ENCODE peak calls at places on chromosomes 16 and 17, in seven cellular contexts. C, F, A, L, G, M and W are unnamed samples.
A peak's percentile ranks its signal among the peaks of the same experiment; 100 is the strongest.

GRCh38 chr16:88063201-88063773 is 112.1 kb downstream of the BANP start:
- DNase-seq in C (peak; percentile 94), G (no peak), A (no peak), M (no peak), L (peak; percentile 4), F (no peak), W (no peak)

GRCh38 chr17:35896011-35896587 is 15.9 kb upstream of the CCL5 start:
- DNase-seq in C (no peak), F (no peak), M (no peak), G (no peak), L (no peak), A (no peak), W (no peak)

GRCh38 chr17:78710607-78711006 is 71.5 kb downstream of the CYTH1 start:
- DNase-seq in M (no peak), C (no peak), A (no peak), L (no peak), G (no peak), F (no peak), W (no peak)

GRCh38 chr16:69187387-69187890 is 475 bp downstream of the SNTB2 start:
- DNase-seq in M (peak; percentile 76), A (no peak), F (peak; percentile 81), G (peak; percentile 69), C (peak; percentile 73), L (no peak), W (peak; percentile 16)

GRCh38 chr17:64315032-64315490 is 52.0 kb upstream of the TEX2 start:
- DNase-seq in L (no peak), G (no peak), A (no peak), C (peak; percentile 64), M (no peak), F (no peak), W (no peak)

GRCh38 chr16:21001262-21001661 is 100.7 kb downstream of the LYRM1 start:
- DNase-seq in F (peak; percentile 74), A (no peak), M (no peak), C (peak; percentile 35), L (peak; percentile 38), G (peak; percentile 13), W (peak; percentile 13)

GRCh38 chr17:78342438-78343098 is 17.3 kb downstream of the SOCS3 start:
- DNase-seq in C (peak; percentile 97), F (no peak), M (no peak), G (no peak), L (peak; percentile 65), A (peak; percentile 70), W (peak; percentile 90)

GRCh38 chr16:86723699-86724098 is 145.3 kb downstream of the FOXL1 start:
- DNase-seq in M (no peak), G (no peak), A (no peak), L (peak; percentile 21), F (no peak), C (no peak), W (no peak)

GRCh38 chr16:87152221-87152755 is 164.9 kb downstream of the C16orf95 start:
- DNase-seq in G (no peak), M (no peak), L (no peak), F (no peak), C (no peak), A (no peak), W (no peak)

GRCh38 chr16:84526794-84527485 is 22.5 kb upstream of the MEAK7 start:
- DNase-seq in F (no peak), C (peak; percentile 90), G (no peak), L (no peak), M (peak; percentile 44), A (no peak), W (no peak)

GRCh38 chr16:11576427-11577289 is 10.1 kb downstream of the LITAF start:
- DNase-seq in L (no peak), G (peak; percentile 55), M (no peak), C (no peak), F (no peak), A (no peak), W (peak; percentile 13)

GRCh38 chr16:29769507-29769906 is 8.5 kb upstream of the ZG16 start:
- DNase-seq in C (no peak), F (no peak), M (no peak), L (no peak), A (no peak), G (no peak), W (no peak)

GRCh38 chr16:29761882-29762281 is 16.1 kb upstream of the C16orf54 start:
- DNase-seq in A (no peak), G (no peak), L (no peak), M (no peak), C (no peak), F (peak; percentile 66), W (no peak)

GRCh38 chr16:29763326-29763725 is 14.7 kb upstream of the ZG16 start:
- DNase-seq in F (no peak), A (no peak), G (no peak), C (no peak), M (no peak), L (no peak), W (no peak)

GRCh38 chr16:29767062-29767461 is 11.0 kb upstream of the ZG16 start:
- DNase-seq in M (no peak), G (no peak), A (no peak), F (no peak), C (no peak), L (no peak), W (no peak)

DNA sequence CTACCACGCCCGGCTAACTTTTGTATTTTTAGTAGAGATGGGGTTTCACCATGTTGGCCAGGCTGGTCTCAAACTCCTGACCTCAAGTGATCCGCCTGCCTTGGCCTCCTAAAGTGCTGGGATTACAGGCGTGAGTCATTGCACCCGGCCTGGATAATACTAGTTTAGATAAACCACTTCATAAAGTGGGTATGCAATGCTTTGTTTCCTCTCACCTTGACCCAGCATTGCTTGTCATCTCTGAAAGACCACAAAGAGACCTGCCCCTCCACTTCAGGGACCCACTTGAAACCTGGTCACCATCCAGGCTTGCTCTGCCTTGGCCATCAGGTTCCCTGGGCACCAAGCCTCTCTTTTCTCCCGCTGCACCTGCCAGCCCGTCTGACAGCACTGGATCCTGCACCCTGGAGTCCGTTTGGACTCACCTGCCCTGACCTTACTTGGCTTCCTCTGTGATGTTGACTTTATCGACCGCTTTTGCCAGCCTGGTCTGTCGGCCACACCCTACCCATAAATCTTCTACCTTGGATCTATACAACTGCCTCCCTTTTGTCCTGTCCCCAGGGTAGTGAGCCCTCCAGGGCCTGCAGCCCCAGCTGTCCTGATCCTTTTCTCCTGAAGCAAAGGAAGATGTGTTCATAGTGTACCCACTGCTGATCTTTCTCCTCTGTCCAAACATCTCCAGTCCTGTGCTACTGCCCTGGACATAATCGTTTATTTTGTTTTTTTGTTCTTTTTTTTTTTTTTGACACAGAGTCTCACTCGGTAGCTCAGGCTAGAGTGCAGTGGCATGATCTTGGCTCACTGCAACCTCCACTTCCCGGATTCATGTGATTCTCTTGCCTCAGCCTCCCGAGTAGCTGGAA is 12.7 kb upstream of the ZG16 start:
- DNase-seq in L (peak; percentile 50), A (peak; percentile 92), F (no peak), G (no peak), M (peak; percentile 42), C (no peak), W (peak; percentile 67)
- H3K27ac ChIP-seq in L (peak overlapping the region; percentile 17), A (peak overlapping the region; percentile 47), F (no peak overlapping the region), G (no peak overlapping the region), M (no peak overlapping the region), C (no peak overlapping the region), W (peak overlapping the region; percentile 31)

DNA sequence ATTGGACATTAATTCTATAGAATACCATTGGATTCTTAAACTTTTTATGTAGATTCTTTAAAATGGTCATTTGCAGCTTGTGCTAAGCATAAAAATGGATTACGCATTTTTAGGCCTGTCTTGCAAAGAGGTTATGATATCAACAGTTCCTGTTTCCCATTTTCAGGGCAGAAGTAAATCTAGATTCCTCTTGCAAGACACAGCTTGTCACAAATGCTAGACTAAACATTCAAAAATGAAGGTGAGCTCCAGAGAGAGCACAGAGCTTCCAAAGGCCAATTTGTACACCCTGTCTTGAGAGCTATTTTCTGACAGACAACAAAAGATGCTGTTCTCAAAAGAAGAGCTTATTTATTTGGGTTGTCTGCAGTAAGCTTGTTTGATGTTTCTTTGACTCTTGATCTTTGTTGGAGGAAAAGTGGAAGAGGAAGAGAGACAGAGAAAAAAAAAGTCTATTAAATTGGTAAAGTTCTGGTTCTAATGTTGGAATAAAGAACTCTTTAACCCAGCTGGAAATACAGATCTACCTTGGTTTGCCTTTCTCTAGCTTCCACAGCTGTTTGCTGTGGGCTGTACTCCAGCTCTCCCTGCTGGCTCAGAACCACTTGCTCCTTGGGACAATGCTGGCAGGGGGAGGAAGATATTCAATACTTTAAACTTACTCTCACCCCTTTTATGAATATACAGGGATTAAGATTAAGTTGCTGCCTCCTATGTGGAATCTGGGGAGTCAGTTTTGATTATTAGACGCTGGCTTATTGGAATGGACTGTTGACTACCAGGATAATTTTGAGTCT is 651.8 kb downstream of the CDH11 start:
- DNase-seq in L (no peak), A (no peak), M (no peak), F (no peak), C (peak; percentile 17), G (no peak), W (no peak)
- H3K9me2 ChIP-seq in L (no peaks in the 10 kb centered on the region), A (no peaks in the 10 kb centered on the region), M (no peaks in the 10 kb centered on the region), F (no peaks in the 10 kb centered on the region), C (no peaks in the 10 kb centered on the region), G (no peaks in the 10 kb centered on the region), W (no peaks in the 10 kb centered on the region)

GRCh38 chr17:49928826-49929475 is 40.0 kb upstream of the DLX4 start:
- DNase-seq in M (no peak), F (no peak), L (peak; percentile 33), A (no peak), C (peak; percentile 34), G (no peak), W (peak; percentile 54)

GRCh38 chr17:49932131-49932723 is 36.8 kb upstream of the DLX4 start:
- DNase-seq in C (no peak), A (no peak), G (no peak), F (no peak), M (no peak), L (no peak), W (no peak)

GRCh38 chr17:49930880-49931279 is 38.1 kb upstream of the DLX4 start:
- DNase-seq in F (no peak), G (no peak), L (no peak), A (no peak), M (no peak), C (no peak), W (no peak)

GRCh38 chr17:49928126-49928800 is 40.7 kb upstream of the DLX4 start:
- DNase-seq in C (peak; percentile 32), G (no peak), A (no peak), M (no peak), F (no peak), L (no peak), W (no peak)

DNA sequence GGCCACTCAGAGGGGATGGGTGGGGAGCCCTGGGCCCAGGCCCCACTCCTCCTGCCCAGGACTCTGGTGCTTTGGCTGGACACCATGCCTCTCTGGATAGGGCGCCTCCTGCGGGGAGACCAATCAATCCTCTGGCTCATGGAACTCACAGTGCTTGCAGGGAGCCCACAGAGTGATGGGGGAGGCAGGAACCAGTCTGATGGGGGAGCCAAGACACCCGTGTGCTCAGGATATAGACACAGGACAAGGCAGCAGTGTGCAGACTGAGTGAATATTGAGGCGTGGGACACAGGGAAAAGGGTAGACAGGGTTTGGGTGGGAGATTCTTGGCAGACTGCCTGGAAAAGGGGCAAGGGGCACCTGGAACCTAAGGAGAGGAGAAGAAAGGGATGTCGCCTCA is 37.6 kb upstream of the DLX4 start:
- DNase-seq in M (no peak), L (no peak), G (no peak), C (no peak), F (no peak), A (no peak), W (no peak)
- H3K4me2 ChIP-seq in M (no peak overlapping the region), L (no peak overlapping the region), G (no peak overlapping the region), C (no peak overlapping the region), F (no peak overlapping the region), A (no peak overlapping the region), W (no peak overlapping the region)

DNA sequence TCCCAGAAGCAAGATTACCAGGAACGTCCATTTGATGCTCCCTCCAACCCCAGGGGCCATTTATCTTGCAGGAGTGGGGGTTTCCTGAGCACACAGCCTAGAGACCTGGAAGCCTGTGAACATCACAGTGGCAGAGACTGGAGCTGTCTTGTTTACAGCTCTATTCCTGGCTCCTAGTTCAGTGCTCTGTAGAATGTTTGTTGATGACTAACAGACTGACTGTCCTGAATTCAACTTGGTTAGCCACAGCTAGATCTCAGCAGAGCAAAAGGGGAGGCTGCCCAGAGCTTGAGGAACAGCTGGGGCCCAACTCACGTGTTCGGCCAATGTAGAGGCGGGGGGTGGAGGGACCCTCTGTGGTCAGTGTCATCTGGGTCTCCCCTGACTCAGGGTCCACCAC is 6.6 kb downstream of the ERN2 start:
- DNase-seq in A (no peak), C (no peak), M (no peak), G (no peak), L (no peak), F (no peak), W (no peak)
- H3K27ac ChIP-seq in A (no peak overlapping the region), C (no peak overlapping the region), M (no peak overlapping the region), G (no peak overlapping the region), L (no peak overlapping the region), F (no peak overlapping the region), W (no peak overlapping the region)